ENCODE peak calls at places on chromosomes 7 and 10, in eight cellular contexts. One of them, this sample, is unnamed.

GRCh38 chr10:89217057-89217990 is 10.2 kb upstream of the CH25H start:
- DNase-seq in activated naive CD4-positive, alpha-beta T cell: peak
- DNase-seq in stimulated activated CD4-positive, alpha-beta T cell treated with anti-CD3 and anti-CD28 coated beads, Interleukin-15, amount 100 ng/mL, for 1 hour: no peak
- DNase-seq in stimulated activated CD8-positive, alpha-beta memory T cell treated with anti-CD3 and anti-CD28 coated beads, Interleukin-7, amount 100 ng/mL, for 24 hours: peak
- DNase-seq in NCI-H1694 treated with DMSO at 0.1 percent for 48 hours: peak
- DNase-seq in left colon: no peak
- DNase-seq in endothelial cell: peak
- DNase-seq in activated CD4-positive, alpha-beta T cell treated with anti-CD3 and anti-CD28 coated beads, Interleukin-2, amount 10 ng/mL, durations not matched to agents 7 days and 5 days: peak
- DNase-seq in this sample: peak

GRCh38 chr7:66880009-66880554 is 40.9 kb upstream of the TMEM248 start:
- DNase-seq in activated naive CD4-positive, alpha-beta T cell: no peak
- DNase-seq in activated CD4-positive, alpha-beta T cell treated with anti-CD3 and anti-CD28 coated beads, Interleukin-2, amount 10 ng/mL, durations not matched to agents 7 days and 5 days: no peak
- DNase-seq in endothelial cell: no peak
- DNase-seq in stimulated activated CD4-positive, alpha-beta T cell treated with anti-CD3 and anti-CD28 coated beads, Interleukin-15, amount 100 ng/mL, for 1 hour: no peak
- DNase-seq in stimulated activated CD8-positive, alpha-beta memory T cell treated with anti-CD3 and anti-CD28 coated beads, Interleukin-7, amount 100 ng/mL, for 24 hours: no peak
- DNase-seq in left colon: no peak
- DNase-seq in NCI-H1694 treated with DMSO at 0.1 percent for 48 hours: no peak
- DNase-seq in this sample: no peak

GRCh38 chr10:80133221-80133620 is 691 bp downstream of the PLAC9 start:
- DNase-seq in endothelial cell: no peak
- DNase-seq in stimulated activated CD8-positive, alpha-beta memory T cell treated with anti-CD3 and anti-CD28 coated beads, Interleukin-7, amount 100 ng/mL, for 24 hours: no peak
- DNase-seq in NCI-H1694 treated with DMSO at 0.1 percent for 48 hours: peak
- DNase-seq in activated CD4-positive, alpha-beta T cell treated with anti-CD3 and anti-CD28 coated beads, Interleukin-2, amount 10 ng/mL, durations not matched to agents 7 days and 5 days: no peak
- DNase-seq in left colon: no peak
- DNase-seq in stimulated activated CD4-positive, alpha-beta T cell treated with anti-CD3 and anti-CD28 coated beads, Interleukin-15, amount 100 ng/mL, for 1 hour: no peak
- DNase-seq in activated naive CD4-positive, alpha-beta T cell: no peak
- DNase-seq in this sample: peak

GRCh38 chr10:63611078-63611477 is 89.9 kb downstream of the REEP3 start:
- DNase-seq in stimulated activated CD4-positive, alpha-beta T cell treated with anti-CD3 and anti-CD28 coated beads, Interleukin-15, amount 100 ng/mL, for 1 hour: no peak
- DNase-seq in stimulated activated CD8-positive, alpha-beta memory T cell treated with anti-CD3 and anti-CD28 coated beads, Interleukin-7, amount 100 ng/mL, for 24 hours: no peak
- DNase-seq in endothelial cell: no peak
- DNase-seq in NCI-H1694 treated with DMSO at 0.1 percent for 48 hours: no peak
- DNase-seq in activated CD4-positive, alpha-beta T cell treated with anti-CD3 and anti-CD28 coated beads, Interleukin-2, amount 10 ng/mL, durations not matched to agents 7 days and 5 days: no peak
- DNase-seq in activated naive CD4-positive, alpha-beta T cell: no peak
- DNase-seq in left colon: no peak
- DNase-seq in this sample: no peak

GRCh38 chr7:39709768-39710291 is 86.5 kb downstream of the RALA start:
- DNase-seq in left colon: no peak
- DNase-seq in NCI-H1694 treated with DMSO at 0.1 percent for 48 hours: no peak
- DNase-seq in stimulated activated CD8-positive, alpha-beta memory T cell treated with anti-CD3 and anti-CD28 coated beads, Interleukin-7, amount 100 ng/mL, for 24 hours: no peak
- DNase-seq in endothelial cell: no peak
- DNase-seq in stimulated activated CD4-positive, alpha-beta T cell treated with anti-CD3 and anti-CD28 coated beads, Interleukin-15, amount 100 ng/mL, for 1 hour: no peak
- DNase-seq in activated CD4-positive, alpha-beta T cell treated with anti-CD3 and anti-CD28 coated beads, Interleukin-2, amount 10 ng/mL, durations not matched to agents 7 days and 5 days: no peak
- DNase-seq in activated naive CD4-positive, alpha-beta T cell: no peak
- DNase-seq in this sample: no peak

GRCh38 chr7:1059200-1060091 is 15.1 kb downstream of the GPR146 start:
- DNase-seq in NCI-H1694 treated with DMSO at 0.1 percent for 48 hours: no peak
- DNase-seq in endothelial cell: peak
- DNase-seq in left colon: no peak
- DNase-seq in activated CD4-positive, alpha-beta T cell treated with anti-CD3 and anti-CD28 coated beads, Interleukin-2, amount 10 ng/mL, durations not matched to agents 7 days and 5 days: peak
- DNase-seq in activated naive CD4-positive, alpha-beta T cell: no peak
- DNase-seq in stimulated activated CD4-positive, alpha-beta T cell treated with anti-CD3 and anti-CD28 coated beads, Interleukin-15, amount 100 ng/mL, for 1 hour: no peak
- DNase-seq in stimulated activated CD8-positive, alpha-beta memory T cell treated with anti-CD3 and anti-CD28 coated beads, Interleukin-7, amount 100 ng/mL, for 24 hours: no peak
- DNase-seq in this sample: peak

GRCh38 chr10:131760416-131761166 is 140.2 kb upstream of the PPP2R2D start:
- DNase-seq in activated naive CD4-positive, alpha-beta T cell: no peak
- DNase-seq in endothelial cell: no peak
- DNase-seq in left colon: no peak
- DNase-seq in activated CD4-positive, alpha-beta T cell treated with anti-CD3 and anti-CD28 coated beads, Interleukin-2, amount 10 ng/mL, durations not matched to agents 7 days and 5 days: no peak
- DNase-seq in stimulated activated CD4-positive, alpha-beta T cell treated with anti-CD3 and anti-CD28 coated beads, Interleukin-15, amount 100 ng/mL, for 1 hour: no peak
- DNase-seq in NCI-H1694 treated with DMSO at 0.1 percent for 48 hours: no peak
- DNase-seq in stimulated activated CD8-positive, alpha-beta memory T cell treated with anti-CD3 and anti-CD28 coated beads, Interleukin-7, amount 100 ng/mL, for 24 hours: no peak
- DNase-seq in this sample: peak

GRCh38 chr7:99562114-99562784 is 3.8 kb downstream of the ZNF655 start:
- DNase-seq in left colon: no peak
- DNase-seq in activated CD4-positive, alpha-beta T cell treated with anti-CD3 and anti-CD28 coated beads, Interleukin-2, amount 10 ng/mL, durations not matched to agents 7 days and 5 days: no peak
- DNase-seq in NCI-H1694 treated with DMSO at 0.1 percent for 48 hours: no peak
- DNase-seq in stimulated activated CD4-positive, alpha-beta T cell treated with anti-CD3 and anti-CD28 coated beads, Interleukin-15, amount 100 ng/mL, for 1 hour: no peak
- DNase-seq in activated naive CD4-positive, alpha-beta T cell: no peak
- DNase-seq in stimulated activated CD8-positive, alpha-beta memory T cell treated with anti-CD3 and anti-CD28 coated beads, Interleukin-7, amount 100 ng/mL, for 24 hours: no peak
- DNase-seq in endothelial cell: no peak
- DNase-seq in this sample: no peak

GRCh38 chr7:135795846-135796570 is 47.4 kb upstream of the FAM180A start:
- DNase-seq in activated naive CD4-positive, alpha-beta T cell: no peak
- DNase-seq in stimulated activated CD4-positive, alpha-beta T cell treated with anti-CD3 and anti-CD28 coated beads, Interleukin-15, amount 100 ng/mL, for 1 hour: no peak
- DNase-seq in stimulated activated CD8-positive, alpha-beta memory T cell treated with anti-CD3 and anti-CD28 coated beads, Interleukin-7, amount 100 ng/mL, for 24 hours: no peak
- DNase-seq in endothelial cell: no peak
- DNase-seq in activated CD4-positive, alpha-beta T cell treated with anti-CD3 and anti-CD28 coated beads, Interleukin-2, amount 10 ng/mL, durations not matched to agents 7 days and 5 days: no peak
- DNase-seq in NCI-H1694 treated with DMSO at 0.1 percent for 48 hours: no peak
- DNase-seq in left colon: no peak
- DNase-seq in this sample: peak

GRCh38 chr7:80151274-80151665 is 16.6 kb downstream of the GNAI1 start:
- DNase-seq in stimulated activated CD8-positive, alpha-beta memory T cell treated with anti-CD3 and anti-CD28 coated beads, Interleukin-7, amount 100 ng/mL, for 24 hours: no peak
- DNase-seq in endothelial cell: no peak
- DNase-seq in NCI-H1694 treated with DMSO at 0.1 percent for 48 hours: no peak
- DNase-seq in left colon: no peak
- DNase-seq in stimulated activated CD4-positive, alpha-beta T cell treated with anti-CD3 and anti-CD28 coated beads, Interleukin-15, amount 100 ng/mL, for 1 hour: no peak
- DNase-seq in activated CD4-positive, alpha-beta T cell treated with anti-CD3 and anti-CD28 coated beads, Interleukin-2, amount 10 ng/mL, durations not matched to agents 7 days and 5 days: no peak
- DNase-seq in activated naive CD4-positive, alpha-beta T cell: no peak
- DNase-seq in this sample: no peak

GRCh38 chr7:44618754-44619153 is 12.3 kb downstream of the OGDH start:
- DNase-seq in left colon: no peak
- DNase-seq in endothelial cell: no peak
- DNase-seq in stimulated activated CD4-positive, alpha-beta T cell treated with anti-CD3 and anti-CD28 coated beads, Interleukin-15, amount 100 ng/mL, for 1 hour: no peak
- DNase-seq in stimulated activated CD8-positive, alpha-beta memory T cell treated with anti-CD3 and anti-CD28 coated beads, Interleukin-7, amount 100 ng/mL, for 24 hours: no peak
- DNase-seq in NCI-H1694 treated with DMSO at 0.1 percent for 48 hours: no peak
- DNase-seq in activated CD4-positive, alpha-beta T cell treated with anti-CD3 and anti-CD28 coated beads, Interleukin-2, amount 10 ng/mL, durations not matched to agents 7 days and 5 days: no peak
- DNase-seq in activated naive CD4-positive, alpha-beta T cell: no peak
- DNase-seq in this sample: no peak

GRCh38 chr10:77967611-77968022 is 41.1 kb upstream of the DLG5 start:
- DNase-seq in activated naive CD4-positive, alpha-beta T cell: no peak
- DNase-seq in left colon: no peak
- DNase-seq in stimulated activated CD8-positive, alpha-beta memory T cell treated with anti-CD3 and anti-CD28 coated beads, Interleukin-7, amount 100 ng/mL, for 24 hours: no peak
- DNase-seq in endothelial cell: no peak
- DNase-seq in stimulated activated CD4-positive, alpha-beta T cell treated with anti-CD3 and anti-CD28 coated beads, Interleukin-15, amount 100 ng/mL, for 1 hour: no peak
- DNase-seq in NCI-H1694 treated with DMSO at 0.1 percent for 48 hours: no peak
- DNase-seq in activated CD4-positive, alpha-beta T cell treated with anti-CD3 and anti-CD28 coated beads, Interleukin-2, amount 10 ng/mL, durations not matched to agents 7 days and 5 days: no peak
- DNase-seq in this sample: no peak

GRCh38 chr10:80453715-80454525 is at the start of gene TSPAN14:
- DNase-seq in activated naive CD4-positive, alpha-beta T cell: peak
- DNase-seq in NCI-H1694 treated with DMSO at 0.1 percent for 48 hours: peak
- DNase-seq in stimulated activated CD4-positive, alpha-beta T cell treated with anti-CD3 and anti-CD28 coated beads, Interleukin-15, amount 100 ng/mL, for 1 hour: peak
- DNase-seq in endothelial cell: peak
- DNase-seq in activated CD4-positive, alpha-beta T cell treated with anti-CD3 and anti-CD28 coated beads, Interleukin-2, amount 10 ng/mL, durations not matched to agents 7 days and 5 days: peak
- DNase-seq in left colon: peak
- DNase-seq in stimulated activated CD8-positive, alpha-beta memory T cell treated with anti-CD3 and anti-CD28 coated beads, Interleukin-7, amount 100 ng/mL, for 24 hours: peak
- DNase-seq in this sample: peak

GRCh38 chr10:130713105-130713504 is 576.9 kb downstream of the GLRX3 start:
- DNase-seq in activated CD4-positive, alpha-beta T cell treated with anti-CD3 and anti-CD28 coated beads, Interleukin-2, amount 10 ng/mL, durations not matched to agents 7 days and 5 days: no peak
- DNase-seq in stimulated activated CD8-positive, alpha-beta memory T cell treated with anti-CD3 and anti-CD28 coated beads, Interleukin-7, amount 100 ng/mL, for 24 hours: no peak
- DNase-seq in left colon: no peak
- DNase-seq in stimulated activated CD4-positive, alpha-beta T cell treated with anti-CD3 and anti-CD28 coated beads, Interleukin-15, amount 100 ng/mL, for 1 hour: no peak
- DNase-seq in activated naive CD4-positive, alpha-beta T cell: no peak
- DNase-seq in NCI-H1694 treated with DMSO at 0.1 percent for 48 hours: no peak
- DNase-seq in endothelial cell: no peak
- DNase-seq in this sample: no peak

GRCh38 chr7:105352922-105353668 is 35.6 kb downstream of the SRPK2 start:
- DNase-seq in left colon: no peak
- DNase-seq in NCI-H1694 treated with DMSO at 0.1 percent for 48 hours: no peak
- DNase-seq in stimulated activated CD4-positive, alpha-beta T cell treated with anti-CD3 and anti-CD28 coated beads, Interleukin-15, amount 100 ng/mL, for 1 hour: no peak
- DNase-seq in activated CD4-positive, alpha-beta T cell treated with anti-CD3 and anti-CD28 coated beads, Interleukin-2, amount 10 ng/mL, durations not matched to agents 7 days and 5 days: no peak
- DNase-seq in endothelial cell: no peak
- DNase-seq in activated naive CD4-positive, alpha-beta T cell: no peak
- DNase-seq in stimulated activated CD8-positive, alpha-beta memory T cell treated with anti-CD3 and anti-CD28 coated beads, Interleukin-7, amount 100 ng/mL, for 24 hours: no peak
- DNase-seq in this sample: no peak

GRCh38 chr7:91947948-91948347 is 7.3 kb downstream of the AKAP9 start:
- DNase-seq in activated CD4-positive, alpha-beta T cell treated with anti-CD3 and anti-CD28 coated beads, Interleukin-2, amount 10 ng/mL, durations not matched to agents 7 days and 5 days: no peak
- DNase-seq in stimulated activated CD8-positive, alpha-beta memory T cell treated with anti-CD3 and anti-CD28 coated beads, Interleukin-7, amount 100 ng/mL, for 24 hours: no peak
- DNase-seq in stimulated activated CD4-positive, alpha-beta T cell treated with anti-CD3 and anti-CD28 coated beads, Interleukin-15, amount 100 ng/mL, for 1 hour: no peak
- DNase-seq in NCI-H1694 treated with DMSO at 0.1 percent for 48 hours: no peak
- DNase-seq in endothelial cell: no peak
- DNase-seq in activated naive CD4-positive, alpha-beta T cell: no peak
- DNase-seq in left colon: no peak
- DNase-seq in this sample: no peak

GRCh38 chr7:35749548-35749947 is 51.3 kb upstream of the SEPTIN7 start:
- DNase-seq in left colon: no peak
- DNase-seq in stimulated activated CD8-positive, alpha-beta memory T cell treated with anti-CD3 and anti-CD28 coated beads, Interleukin-7, amount 100 ng/mL, for 24 hours: no peak
- DNase-seq in endothelial cell: no peak
- DNase-seq in activated naive CD4-positive, alpha-beta T cell: no peak
- DNase-seq in activated CD4-positive, alpha-beta T cell treated with anti-CD3 and anti-CD28 coated beads, Interleukin-2, amount 10 ng/mL, durations not matched to agents 7 days and 5 days: no peak
- DNase-seq in stimulated activated CD4-positive, alpha-beta T cell treated with anti-CD3 and anti-CD28 coated beads, Interleukin-15, amount 100 ng/mL, for 1 hour: no peak
- DNase-seq in NCI-H1694 treated with DMSO at 0.1 percent for 48 hours: no peak
- DNase-seq in this sample: no peak

GRCh38 chr7:8594115-8594514 is 160.7 kb downstream of the NXPH1 start:
- DNase-seq in activated CD4-positive, alpha-beta T cell treated with anti-CD3 and anti-CD28 coated beads, Interleukin-2, amount 10 ng/mL, durations not matched to agents 7 days and 5 days: no peak
- DNase-seq in activated naive CD4-positive, alpha-beta T cell: no peak
- DNase-seq in endothelial cell: no peak
- DNase-seq in stimulated activated CD4-positive, alpha-beta T cell treated with anti-CD3 and anti-CD28 coated beads, Interleukin-15, amount 100 ng/mL, for 1 hour: no peak
- DNase-seq in NCI-H1694 treated with DMSO at 0.1 percent for 48 hours: no peak
- DNase-seq in left colon: no peak
- DNase-seq in stimulated activated CD8-positive, alpha-beta memory T cell treated with anti-CD3 and anti-CD28 coated beads, Interleukin-7, amount 100 ng/mL, for 24 hours: no peak
- DNase-seq in this sample: no peak

GRCh38 chr7:130886438-130887135 is 152.6 kb upstream of the KLF14 start:
- DNase-seq in activated naive CD4-positive, alpha-beta T cell: no peak
- DNase-seq in endothelial cell: no peak
- DNase-seq in stimulated activated CD8-positive, alpha-beta memory T cell treated with anti-CD3 and anti-CD28 coated beads, Interleukin-7, amount 100 ng/mL, for 24 hours: no peak
- DNase-seq in stimulated activated CD4-positive, alpha-beta T cell treated with anti-CD3 and anti-CD28 coated beads, Interleukin-15, amount 100 ng/mL, for 1 hour: no peak
- DNase-seq in activated CD4-positive, alpha-beta T cell treated with anti-CD3 and anti-CD28 coated beads, Interleukin-2, amount 10 ng/mL, durations not matched to agents 7 days and 5 days: no peak
- DNase-seq in left colon: no peak
- DNase-seq in NCI-H1694 treated with DMSO at 0.1 percent for 48 hours: no peak
- DNase-seq in this sample: no peak

GRCh38 chr10:12479437-12479844 is 130.1 kb downstream of the CAMK1D start:
- DNase-seq in stimulated activated CD8-positive, alpha-beta memory T cell treated with anti-CD3 and anti-CD28 coated beads, Interleukin-7, amount 100 ng/mL, for 24 hours: no peak
- DNase-seq in stimulated activated CD4-positive, alpha-beta T cell treated with anti-CD3 and anti-CD28 coated beads, Interleukin-15, amount 100 ng/mL, for 1 hour: no peak
- DNase-seq in left colon: no peak
- DNase-seq in activated naive CD4-positive, alpha-beta T cell: no peak
- DNase-seq in endothelial cell: no peak
- DNase-seq in NCI-H1694 treated with DMSO at 0.1 percent for 48 hours: no peak
- DNase-seq in activated CD4-positive, alpha-beta T cell treated with anti-CD3 and anti-CD28 coated beads, Interleukin-2, amount 10 ng/mL, durations not matched to agents 7 days and 5 days: no peak
- DNase-seq in this sample: no peak

GRCh38 chr10:125116041-125116649 is 44.2 kb downstream of the CTBP2 start:
- DNase-seq in activated naive CD4-positive, alpha-beta T cell: no peak
- DNase-seq in activated CD4-positive, alpha-beta T cell treated with anti-CD3 and anti-CD28 coated beads, Interleukin-2, amount 10 ng/mL, durations not matched to agents 7 days and 5 days: no peak
- DNase-seq in left colon: peak
- DNase-seq in endothelial cell: no peak
- DNase-seq in stimulated activated CD4-positive, alpha-beta T cell treated with anti-CD3 and anti-CD28 coated beads, Interleukin-15, amount 100 ng/mL, for 1 hour: no peak
- DNase-seq in stimulated activated CD8-positive, alpha-beta memory T cell treated with anti-CD3 and anti-CD28 coated beads, Interleukin-7, amount 100 ng/mL, for 24 hours: no peak
- DNase-seq in NCI-H1694 treated with DMSO at 0.1 percent for 48 hours: no peak
- DNase-seq in this sample: no peak

GRCh38 chr10:127117125-127117524 is 79.3 kb downstream of the INSYN2A start:
- DNase-seq in left colon: no peak
- DNase-seq in NCI-H1694 treated with DMSO at 0.1 percent for 48 hours: no peak
- DNase-seq in activated naive CD4-positive, alpha-beta T cell: no peak
- DNase-seq in activated CD4-positive, alpha-beta T cell treated with anti-CD3 and anti-CD28 coated beads, Interleukin-2, amount 10 ng/mL, durations not matched to agents 7 days and 5 days: peak
- DNase-seq in stimulated activated CD8-positive, alpha-beta memory T cell treated with anti-CD3 and anti-CD28 coated beads, Interleukin-7, amount 100 ng/mL, for 24 hours: no peak
- DNase-seq in stimulated activated CD4-positive, alpha-beta T cell treated with anti-CD3 and anti-CD28 coated beads, Interleukin-15, amount 100 ng/mL, for 1 hour: peak
- DNase-seq in endothelial cell: peak
- DNase-seq in this sample: peak

GRCh38 chr7:155806096-155806871 is 6.0 kb downstream of the SHH start:
- DNase-seq in activated CD4-positive, alpha-beta T cell treated with anti-CD3 and anti-CD28 coated beads, Interleukin-2, amount 10 ng/mL, durations not matched to agents 7 days and 5 days: no peak
- DNase-seq in stimulated activated CD8-positive, alpha-beta memory T cell treated with anti-CD3 and anti-CD28 coated beads, Interleukin-7, amount 100 ng/mL, for 24 hours: no peak
- DNase-seq in stimulated activated CD4-positive, alpha-beta T cell treated with anti-CD3 and anti-CD28 coated beads, Interleukin-15, amount 100 ng/mL, for 1 hour: no peak
- DNase-seq in NCI-H1694 treated with DMSO at 0.1 percent for 48 hours: no peak
- DNase-seq in left colon: no peak
- DNase-seq in activated naive CD4-positive, alpha-beta T cell: no peak
- DNase-seq in endothelial cell: peak
- DNase-seq in this sample: peak

This sample was measured in endodermal cell.